ENCODE peak calls at places on chromosomes 1 and 21, in seven cellular contexts. U is GM12891, C is SK-N-SH, Q is HepG2, A is GM12878, V is K562, M is H1. R is an unnamed sample.

GRCh38 chr21:32335601-32336575 is 37.2 kb downstream of the MRAP start:
- DNase-seq in M (no peak), C (no peak), U (no peak), A (no peak), V (no peak), Q (no peak), R (no peak)

GRCh38 chr1:211566431-211567025 is 12.4 kb downstream of the SLC30A1 start:
- DNase-seq in Q (no peak), M (no peak), A (peak), C (no peak), U (peak), V (no peak), R (peak)

GRCh38 chr1:244860078-244860477 is 4.3 kb downstream of the HNRNPU start:
- DNase-seq in M (no peak), U (no peak), V (no peak), Q (no peak), C (no peak), A (no peak), R (no peak)

GRCh38 chr1:244341455-244342450 is 110.0 kb downstream of the ADSS2 start:
- DNase-seq in U (no peak), Q (peak), C (no peak), M (peak), A (no peak), V (peak), R (no peak)

GRCh38 chr1:52571783-52572182 is 18.9 kb upstream of the TUT4 start:
- DNase-seq in C (no peak), V (peak), A (no peak), M (no peak), U (no peak), Q (peak), R (no peak)

GRCh38 chr1:64750092-64750491 is 5.2 kb downstream of the RAVER2 start:
- DNase-seq in A (no peak), Q (no peak), M (no peak), U (no peak), V (no peak), C (no peak), R (no peak)

GRCh38 chr1:70993841-70994240 is 53.8 kb downstream of the PTGER3 start:
- DNase-seq in U (no peak), C (no peak), V (no peak), Q (no peak), M (no peak), A (no peak), R (no peak)

GRCh38 chr21:31553461-31553860 is 106.0 kb upstream of the SOD1 start:
- DNase-seq in M (no peak), V (no peak), U (no peak), C (no peak), Q (no peak), A (no peak), R (no peak)

GRCh38 chr1:223248787-223249175 is 105.7 kb upstream of the TLR5 start:
- DNase-seq in U (no peak), V (no peak), C (no peak), A (no peak), Q (no peak), M (peak), R (no peak)

GRCh38 chr1:58864654-58865053 is 80.8 kb upstream of the JUN start:
- DNase-seq in Q (no peak), M (no peak), A (no peak), U (no peak), V (no peak), C (no peak), R (no peak)

GRCh38 chr21:16536661-16537359 is 807.0 kb downstream of the USP25 start:
- DNase-seq in Q (no peak), V (no peak), M (no peak), U (no peak), A (no peak), C (no peak), R (no peak)

GRCh38 chr1:234118911-234119310 is 214.4 kb downstream of the SLC35F3 start:
- DNase-seq in V (no peak), C (no peak), M (no peak), Q (no peak), A (no peak), U (no peak), R (no peak)

GRCh38 chr1:21511579-21512522 is 2.6 kb downstream of the ALPL start:
- DNase-seq in C (no peak), U (no peak), M (no peak), V (no peak), A (no peak), Q (no peak), R (no peak)

GRCh38 chr21:36044056-36044455 is 16.3 kb downstream of the SETD4 start:
- DNase-seq in V (no peak), C (no peak), Q (no peak), M (no peak), A (no peak), U (no peak), R (no peak)

GRCh38 chr1:162629651-162630050 is 2.6 kb upstream of the DDR2 start:
- DNase-seq in A (no peak), V (no peak), U (no peak), Q (no peak), C (no peak), M (no peak), R (no peak)

GRCh38 chr1:151920147-151920546 is 10.8 kb upstream of the THEM4 start:
- DNase-seq in V (no peak), M (no peak), U (no peak), C (no peak), A (peak), Q (no peak), R (no peak)

GRCh38 chr1:197173571-197174482 is 27.4 kb upstream of the ASPM start:
- DNase-seq in Q (peak), A (no peak), M (no peak), V (no peak), C (no peak), U (no peak), R (no peak)

DNA sequence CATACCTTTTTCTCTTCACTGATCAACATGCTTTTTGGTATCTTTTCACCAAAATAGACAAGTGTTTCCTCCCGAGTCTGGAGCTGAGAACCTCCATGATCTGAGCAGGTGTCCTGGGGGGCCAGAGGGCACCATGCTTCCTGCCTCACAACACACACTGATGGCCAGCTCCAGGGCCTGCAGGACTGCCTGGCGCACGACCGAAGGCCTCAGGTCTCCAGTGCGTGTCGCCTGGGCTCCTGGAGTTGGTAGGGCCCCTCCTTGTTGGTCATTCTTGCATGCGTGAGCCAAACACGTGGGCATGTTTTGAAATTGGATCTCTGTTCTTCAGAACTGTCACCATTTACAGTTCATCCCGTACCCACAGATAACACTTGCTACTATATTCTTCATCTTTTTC is 64.4 kb downstream of the SLC37A1 start:
- DNase-seq in A (no peak), C (no peak), V (no peak), M (no peak), U (no peak), Q (no peak), R (no peak)
- TF ChIP-seq TAF1 in A (no peak), C (no peak), V (no peak), M (no peak), U (no peak), Q (no peak), R (no peak)

GRCh38 chr1:46133946-46134345 is 1.5 kb upstream of the PIK3R3 start:
- DNase-seq in A (no peak), U (no peak), V (no peak), Q (no peak), M (no peak), C (no peak), R (no peak)

GRCh38 chr1:46131727-46132528 is 501 bp downstream of the PIK3R3 start:
- DNase-seq in C (peak), Q (no peak), V (peak), U (no peak), M (peak), A (no peak), R (no peak)

GRCh38 chr1:46133181-46133658 is 791 bp upstream of the PIK3R3 start:
- DNase-seq in Q (no peak), C (peak), M (no peak), A (no peak), V (no peak), U (peak), R (peak)

GRCh38 chr1:46131093-46131492 is 1.3 kb downstream of the PIK3R3 start:
- DNase-seq in M (no peak), Q (no peak), V (no peak), U (no peak), C (no peak), A (no peak), R (no peak)

GRCh38 chr1:46132529-46133180 is at the start of gene PIK3R3:
- DNase-seq in V (peak), C (peak), U (peak), A (peak), M (peak), Q (peak), R (peak)
- TF ChIP-seq POLR2AphosphoS5 in V (peak), C (peak), U (peak), A (peak), M (peak), Q (peak), R (peak)

GRCh38 chr1:116825735-116826438 is 71.7 kb downstream of the CD2 start:
- DNase-seq in A (no peak), C (peak), U (no peak), Q (no peak), V (peak), M (no peak), R (no peak)
- TF ChIP-seq TAF1 in A (no peak), C (no peak), U (no peak), Q (no peak), V (no peak), M (no peak), R (no peak)

GRCh38 chr21:46455575-46456385 is 2.9 kb upstream of the DIP2A start:
- DNase-seq in U (no peak), M (no peak), A (no peak), C (no peak), Q (no peak), V (peak), R (no peak)
- TF ChIP-seq POLR2AphosphoS5 in U (no peak), M (no peak), A (no peak), C (no peak), Q (no peak), V (peak), R (no peak)

DNA sequence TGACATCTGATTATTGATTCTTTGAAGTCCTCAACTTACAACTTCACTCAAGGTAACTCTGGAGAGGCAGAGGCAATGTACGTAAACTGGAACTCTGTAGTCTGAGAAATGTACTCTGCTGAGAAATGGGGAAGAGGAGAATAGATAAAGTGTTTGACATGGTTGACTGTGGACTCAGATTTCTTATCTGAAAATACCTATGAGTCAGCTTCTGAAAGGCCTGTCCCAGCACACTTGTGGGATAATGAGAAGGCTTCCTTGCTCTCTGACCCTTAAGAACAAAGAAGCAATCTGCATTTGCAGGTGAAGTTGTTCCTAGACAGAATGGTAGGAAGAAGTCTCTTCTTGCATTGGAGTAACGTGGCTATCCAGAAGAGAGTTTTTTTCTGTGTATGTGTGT is 1573.5 kb downstream of the BRINP3 start:
- DNase-seq in U (no peak), V (peak), C (no peak), M (no peak), Q (no peak), A (no peak), R (no peak)
- TF ChIP-seq TAF1 in U (no peak), V (no peak), C (no peak), M (no peak), Q (no peak), A (no peak), R (no peak)

GRCh38 chr1:15283500-15283899 is 36.5 kb downstream of the FHAD1 start:
- DNase-seq in U (no peak), A (no peak), Q (no peak), V (no peak), C (peak), M (no peak), R (no peak)
- TF ChIP-seq POLR2AphosphoS5 in U (no peak), A (no peak), Q (no peak), V (no peak), C (no peak), M (no peak), R (no peak)

GRCh38 chr1:17276568-17276967 is 27.7 kb downstream of the PADI3 start:
- DNase-seq in C (no peak), V (no peak), M (no peak), U (no peak), A (no peak), Q (no peak), R (no peak)
- TF ChIP-seq TAF1 in C (no peak), V (no peak), M (no peak), U (no peak), A (no peak), Q (no peak), R (no peak)

GRCh38 chr21:44850905-44851657 is 22.4 kb downstream of the PTTG1IP start:
- DNase-seq in A (no peak), V (no peak), M (no peak), U (no peak), Q (no peak), C (no peak), R (no peak)
- TF ChIP-seq POLR2AphosphoS5 in A (no peak), V (no peak), M (no peak), U (no peak), Q (no peak), C (no peak), R (no peak)

DNA sequence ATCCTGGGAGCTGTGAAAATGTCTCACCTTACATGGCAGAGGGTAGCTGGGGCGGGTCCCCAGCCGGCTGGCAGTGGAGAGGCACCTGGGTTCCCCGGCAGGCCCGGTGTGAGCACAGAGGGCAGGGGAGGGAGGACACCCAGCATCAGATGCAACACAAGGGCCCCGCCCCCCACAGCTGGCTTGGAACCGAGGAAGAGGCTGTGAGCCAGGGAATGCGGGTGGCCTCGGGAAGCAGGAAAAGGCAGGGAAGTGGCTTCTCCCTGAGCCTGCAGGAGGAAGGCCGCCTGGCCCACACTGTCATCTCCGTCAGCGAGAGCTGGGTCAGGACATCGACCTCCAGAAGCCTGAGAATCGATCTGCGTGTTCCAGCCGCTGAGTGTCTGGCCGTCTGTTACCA is 87.3 kb downstream of the SIK1 start:
- DNase-seq in A (no peak), M (no peak), Q (no peak), C (no peak), U (no peak), V (no peak), R (no peak)
- TF ChIP-seq TAF1 in A (no peak), M (no peak), Q (no peak), C (no peak), U (no peak), V (no peak), R (no peak)

GRCh38 chr1:45001011-45001481 is 10.1 kb downstream of the HECTD3 start:
- DNase-seq in U (no peak), A (no peak), C (no peak), Q (no peak), V (no peak), M (no peak), R (no peak)
- TF ChIP-seq POLR2AphosphoS5 in U (peak), A (no peak), C (no peak), Q (no peak), V (no peak), M (no peak), R (no peak)

R was measured in GM12892.